ENCODE peak calls at places on chromosomes 4 and X, in nine cellular contexts. One of them, this sample, is unnamed.

GRCh38 chr4:7217039-7217438 is 24.7 kb downstream of the SORCS2 start:
- DNase-seq in AG08396: no peak
- DNase-seq in myocyte: no peak
- DNase-seq in activated naive CD8-positive, alpha-beta T cell treated with anti-CD3 and anti-CD28 coated beads, Interleukin-2, amount 50 U/mL, for 24 hours: no peak
- DNase-seq in effector memory CD4-positive, alpha-beta T cell: no peak
- DNase-seq in brain pericyte: no peak
- DNase-seq in GM23338: no peak
- DNase-seq in neural crest cell: no peak
- DNase-seq in fibroblast of lung: no peak
- DNase-seq in this sample: no peak

GRCh38 chr4:169309326-169309967 is 38.7 kb upstream of the SH3RF1 start:
- DNase-seq in AG08396: no peak
- DNase-seq in myocyte: no peak
- DNase-seq in activated naive CD8-positive, alpha-beta T cell treated with anti-CD3 and anti-CD28 coated beads, Interleukin-2, amount 50 U/mL, for 24 hours: no peak
- DNase-seq in effector memory CD4-positive, alpha-beta T cell: no peak
- DNase-seq in brain pericyte: no peak
- DNase-seq in GM23338: no peak
- DNase-seq in neural crest cell: no peak
- DNase-seq in fibroblast of lung: no peak
- DNase-seq in this sample: no peak

GRCh38 chr4:153233761-153234371 is 29.6 kb downstream of the TRIM2 start:
- DNase-seq in AG08396: peak
- DNase-seq in myocyte: peak
- DNase-seq in activated naive CD8-positive, alpha-beta T cell treated with anti-CD3 and anti-CD28 coated beads, Interleukin-2, amount 50 U/mL, for 24 hours: no peak
- DNase-seq in effector memory CD4-positive, alpha-beta T cell: no peak
- DNase-seq in brain pericyte: no peak
- DNase-seq in GM23338: no peak
- DNase-seq in neural crest cell: no peak
- DNase-seq in fibroblast of lung: peak
- DNase-seq in this sample: peak

GRCh38 chr4:181991374-181991773 is 251.8 kb upstream of the TENM3 start:
- DNase-seq in AG08396: no peak
- DNase-seq in myocyte: no peak
- DNase-seq in activated naive CD8-positive, alpha-beta T cell treated with anti-CD3 and anti-CD28 coated beads, Interleukin-2, amount 50 U/mL, for 24 hours: no peak
- DNase-seq in effector memory CD4-positive, alpha-beta T cell: no peak
- DNase-seq in brain pericyte: no peak
- DNase-seq in GM23338: no peak
- DNase-seq in neural crest cell: no peak
- DNase-seq in fibroblast of lung: no peak
- DNase-seq in this sample: no peak

GRCh38 chr4:100284302-100284701 is 94.0 kb upstream of the DDIT4L start:
- DNase-seq in AG08396: no peak
- DNase-seq in myocyte: peak
- DNase-seq in activated naive CD8-positive, alpha-beta T cell treated with anti-CD3 and anti-CD28 coated beads, Interleukin-2, amount 50 U/mL, for 24 hours: no peak
- DNase-seq in effector memory CD4-positive, alpha-beta T cell: no peak
- DNase-seq in brain pericyte: no peak
- DNase-seq in GM23338: peak
- DNase-seq in neural crest cell: no peak
- DNase-seq in fibroblast of lung: no peak
- DNase-seq in this sample: no peak

GRCh38 chr4:154045086-154045485 is 256.2 kb upstream of the SFRP2 start:
- DNase-seq in AG08396: no peak
- DNase-seq in myocyte: no peak
- DNase-seq in activated naive CD8-positive, alpha-beta T cell treated with anti-CD3 and anti-CD28 coated beads, Interleukin-2, amount 50 U/mL, for 24 hours: no peak
- DNase-seq in effector memory CD4-positive, alpha-beta T cell: no peak
- DNase-seq in brain pericyte: no peak
- DNase-seq in GM23338: no peak
- DNase-seq in neural crest cell: no peak
- DNase-seq in fibroblast of lung: no peak
- DNase-seq in this sample: no peak

GRCh38 chrX:53445977-53446376 is 11.8 kb upstream of the HSD17B10 start:
- DNase-seq in AG08396: no peak
- DNase-seq in myocyte: peak
- DNase-seq in activated naive CD8-positive, alpha-beta T cell treated with anti-CD3 and anti-CD28 coated beads, Interleukin-2, amount 50 U/mL, for 24 hours: peak
- DNase-seq in effector memory CD4-positive, alpha-beta T cell: no peak
- DNase-seq in brain pericyte: no peak
- DNase-seq in GM23338: peak
- DNase-seq in neural crest cell: peak
- DNase-seq in fibroblast of lung: peak
- DNase-seq in this sample: peak

GRCh38 chr4:102623622-102624021 is 122.5 kb downstream of the NFKB1 start:
- DNase-seq in AG08396: peak
- DNase-seq in myocyte: peak
- DNase-seq in activated naive CD8-positive, alpha-beta T cell treated with anti-CD3 and anti-CD28 coated beads, Interleukin-2, amount 50 U/mL, for 24 hours: no peak
- DNase-seq in effector memory CD4-positive, alpha-beta T cell: no peak
- DNase-seq in brain pericyte: peak
- DNase-seq in GM23338: peak
- DNase-seq in neural crest cell: peak
- DNase-seq in fibroblast of lung: peak
- DNase-seq in this sample: no peak

GRCh38 chrX:102832661-102833060 is 104.4 kb upstream of the RAB40AL start:
- DNase-seq in AG08396: peak
- DNase-seq in myocyte: peak
- DNase-seq in activated naive CD8-positive, alpha-beta T cell treated with anti-CD3 and anti-CD28 coated beads, Interleukin-2, amount 50 U/mL, for 24 hours: no peak
- DNase-seq in effector memory CD4-positive, alpha-beta T cell: no peak
- DNase-seq in brain pericyte: no peak
- DNase-seq in GM23338: peak
- DNase-seq in neural crest cell: no peak
- DNase-seq in fibroblast of lung: peak
- DNase-seq in this sample: no peak

GRCh38 chrX:46574337-46574940 is 874 bp downstream of the CHST7 start:
- DNase-seq in AG08396: no peak
- DNase-seq in myocyte: no peak
- DNase-seq in activated naive CD8-positive, alpha-beta T cell treated with anti-CD3 and anti-CD28 coated beads, Interleukin-2, amount 50 U/mL, for 24 hours: peak
- DNase-seq in effector memory CD4-positive, alpha-beta T cell: peak
- DNase-seq in brain pericyte: no peak
- DNase-seq in GM23338: peak
- DNase-seq in neural crest cell: peak
- DNase-seq in fibroblast of lung: no peak
- DNase-seq in this sample: no peak

GRCh38 chrX:68503830-68504229 is 5.0 kb downstream of the YIPF6 start:
- DNase-seq in AG08396: no peak
- DNase-seq in myocyte: no peak
- DNase-seq in activated naive CD8-positive, alpha-beta T cell treated with anti-CD3 and anti-CD28 coated beads, Interleukin-2, amount 50 U/mL, for 24 hours: no peak
- DNase-seq in effector memory CD4-positive, alpha-beta T cell: no peak
- DNase-seq in brain pericyte: no peak
- DNase-seq in GM23338: no peak
- DNase-seq in neural crest cell: no peak
- DNase-seq in fibroblast of lung: no peak
- DNase-seq in this sample: no peak

GRCh38 chr4:10706236-10706635 is 21.7 kb upstream of the CLNK start:
- DNase-seq in AG08396: no peak
- DNase-seq in myocyte: no peak
- DNase-seq in activated naive CD8-positive, alpha-beta T cell treated with anti-CD3 and anti-CD28 coated beads, Interleukin-2, amount 50 U/mL, for 24 hours: no peak
- DNase-seq in effector memory CD4-positive, alpha-beta T cell: no peak
- DNase-seq in brain pericyte: no peak
- DNase-seq in GM23338: no peak
- DNase-seq in neural crest cell: no peak
- DNase-seq in fibroblast of lung: peak
- DNase-seq in this sample: no peak

GRCh38 chr4:42296196-42296595 is 101.1 kb upstream of the SHISA3 start:
- DNase-seq in AG08396: no peak
- DNase-seq in myocyte: no peak
- DNase-seq in activated naive CD8-positive, alpha-beta T cell treated with anti-CD3 and anti-CD28 coated beads, Interleukin-2, amount 50 U/mL, for 24 hours: no peak
- DNase-seq in effector memory CD4-positive, alpha-beta T cell: no peak
- DNase-seq in brain pericyte: no peak
- DNase-seq in GM23338: no peak
- DNase-seq in neural crest cell: no peak
- DNase-seq in fibroblast of lung: no peak
- DNase-seq in this sample: no peak

GRCh38 chr4:183080372-183081115 is 18.5 kb upstream of the WWC2 start:
- DNase-seq in AG08396: no peak
- DNase-seq in myocyte: no peak
- DNase-seq in activated naive CD8-positive, alpha-beta T cell treated with anti-CD3 and anti-CD28 coated beads, Interleukin-2, amount 50 U/mL, for 24 hours: no peak
- DNase-seq in effector memory CD4-positive, alpha-beta T cell: no peak
- DNase-seq in brain pericyte: no peak
- DNase-seq in GM23338: no peak
- DNase-seq in neural crest cell: no peak
- DNase-seq in fibroblast of lung: no peak
- DNase-seq in this sample: no peak

GRCh38 chrX:34734383-34734782 is 77.3 kb upstream of the TMEM47 start:
- DNase-seq in AG08396: peak
- DNase-seq in myocyte: peak
- DNase-seq in activated naive CD8-positive, alpha-beta T cell treated with anti-CD3 and anti-CD28 coated beads, Interleukin-2, amount 50 U/mL, for 24 hours: no peak
- DNase-seq in effector memory CD4-positive, alpha-beta T cell: no peak
- DNase-seq in brain pericyte: no peak
- DNase-seq in GM23338: no peak
- DNase-seq in neural crest cell: no peak
- DNase-seq in fibroblast of lung: peak
- DNase-seq in this sample: no peak

GRCh38 chrX:134396174-134396573 is 63.8 kb upstream of the HPRT1 start:
- DNase-seq in AG08396: peak
- DNase-seq in myocyte: peak
- DNase-seq in activated naive CD8-positive, alpha-beta T cell treated with anti-CD3 and anti-CD28 coated beads, Interleukin-2, amount 50 U/mL, for 24 hours: no peak
- DNase-seq in effector memory CD4-positive, alpha-beta T cell: no peak
- DNase-seq in brain pericyte: no peak
- DNase-seq in GM23338: peak
- DNase-seq in neural crest cell: no peak
- DNase-seq in fibroblast of lung: peak
- DNase-seq in this sample: no peak

GRCh38 chr4:4608214-4608537 is 66.3 kb upstream of the STX18 start:
- DNase-seq in AG08396: no peak
- DNase-seq in myocyte: no peak
- DNase-seq in activated naive CD8-positive, alpha-beta T cell treated with anti-CD3 and anti-CD28 coated beads, Interleukin-2, amount 50 U/mL, for 24 hours: no peak
- DNase-seq in effector memory CD4-positive, alpha-beta T cell: no peak
- DNase-seq in brain pericyte: no peak
- DNase-seq in GM23338: no peak
- DNase-seq in neural crest cell: no peak
- DNase-seq in fibroblast of lung: no peak
- DNase-seq in this sample: no peak

GRCh38 chrX:43333543-43333942 is 322.6 kb upstream of the MAOA start:
- DNase-seq in AG08396: no peak
- DNase-seq in myocyte: no peak
- DNase-seq in activated naive CD8-positive, alpha-beta T cell treated with anti-CD3 and anti-CD28 coated beads, Interleukin-2, amount 50 U/mL, for 24 hours: no peak
- DNase-seq in effector memory CD4-positive, alpha-beta T cell: no peak
- DNase-seq in brain pericyte: no peak
- DNase-seq in GM23338: peak
- DNase-seq in neural crest cell: no peak
- DNase-seq in fibroblast of lung: no peak
- DNase-seq in this sample: no peak

GRCh38 chr4:78937837-78938236 is 1.4 kb downstream of the PAQR3 start:
- DNase-seq in AG08396: no peak
- DNase-seq in myocyte: peak
- DNase-seq in activated naive CD8-positive, alpha-beta T cell treated with anti-CD3 and anti-CD28 coated beads, Interleukin-2, amount 50 U/mL, for 24 hours: no peak
- DNase-seq in effector memory CD4-positive, alpha-beta T cell: no peak
- DNase-seq in brain pericyte: no peak
- DNase-seq in GM23338: no peak
- DNase-seq in neural crest cell: no peak
- DNase-seq in fibroblast of lung: no peak
- DNase-seq in this sample: no peak

GRCh38 chrX:118973389-118974087 is 880 bp upstream of the LONRF3 start:
- DNase-seq in AG08396: no peak
- DNase-seq in myocyte: no peak
- DNase-seq in activated naive CD8-positive, alpha-beta T cell treated with anti-CD3 and anti-CD28 coated beads, Interleukin-2, amount 50 U/mL, for 24 hours: no peak
- DNase-seq in effector memory CD4-positive, alpha-beta T cell: no peak
- DNase-seq in brain pericyte: no peak
- DNase-seq in GM23338: no peak
- DNase-seq in neural crest cell: no peak
- DNase-seq in fibroblast of lung: no peak
- DNase-seq in this sample: peak

GRCh38 chr4:116118216-116118615 is 967.2 kb downstream of the TRAM1L1 start:
- DNase-seq in AG08396: no peak
- DNase-seq in myocyte: peak
- DNase-seq in activated naive CD8-positive, alpha-beta T cell treated with anti-CD3 and anti-CD28 coated beads, Interleukin-2, amount 50 U/mL, for 24 hours: no peak
- DNase-seq in effector memory CD4-positive, alpha-beta T cell: no peak
- DNase-seq in brain pericyte: peak
- DNase-seq in GM23338: no peak
- DNase-seq in neural crest cell: no peak
- DNase-seq in fibroblast of lung: no peak
- DNase-seq in this sample: no peak

GRCh38 chr4:184100297-184100885 is 117.3 kb downstream of the ENPP6 start:
- DNase-seq in AG08396: no peak
- DNase-seq in myocyte: no peak
- DNase-seq in activated naive CD8-positive, alpha-beta T cell treated with anti-CD3 and anti-CD28 coated beads, Interleukin-2, amount 50 U/mL, for 24 hours: no peak
- DNase-seq in effector memory CD4-positive, alpha-beta T cell: no peak
- DNase-seq in brain pericyte: no peak
- DNase-seq in GM23338: peak
- DNase-seq in neural crest cell: peak
- DNase-seq in fibroblast of lung: peak
- DNase-seq in this sample: peak

GRCh38 chr4:142607976-142608375 is 238.1 kb downstream of the INPP4B start:
- DNase-seq in AG08396: no peak
- DNase-seq in myocyte: peak
- DNase-seq in activated naive CD8-positive, alpha-beta T cell treated with anti-CD3 and anti-CD28 coated beads, Interleukin-2, amount 50 U/mL, for 24 hours: no peak
- DNase-seq in effector memory CD4-positive, alpha-beta T cell: no peak
- DNase-seq in brain pericyte: no peak
- DNase-seq in GM23338: no peak
- DNase-seq in neural crest cell: no peak
- DNase-seq in fibroblast of lung: no peak
- DNase-seq in this sample: no peak

GRCh38 chr4:105878668-105879067 is 16.6 kb upstream of the NPNT start:
- DNase-seq in AG08396: no peak
- DNase-seq in myocyte: no peak
- DNase-seq in activated naive CD8-positive, alpha-beta T cell treated with anti-CD3 and anti-CD28 coated beads, Interleukin-2, amount 50 U/mL, for 24 hours: no peak
- DNase-seq in effector memory CD4-positive, alpha-beta T cell: no peak
- DNase-seq in brain pericyte: no peak
- DNase-seq in GM23338: no peak
- DNase-seq in neural crest cell: no peak
- DNase-seq in fibroblast of lung: no peak
- DNase-seq in this sample: no peak

GRCh38 chr4:106595906-106596305 is 227.3 kb upstream of the GIMD1 start:
- DNase-seq in AG08396: no peak
- DNase-seq in myocyte: no peak
- DNase-seq in activated naive CD8-positive, alpha-beta T cell treated with anti-CD3 and anti-CD28 coated beads, Interleukin-2, amount 50 U/mL, for 24 hours: no peak
- DNase-seq in effector memory CD4-positive, alpha-beta T cell: no peak
- DNase-seq in brain pericyte: no peak
- DNase-seq in GM23338: no peak
- DNase-seq in neural crest cell: no peak
- DNase-seq in fibroblast of lung: no peak
- DNase-seq in this sample: no peak

GRCh38 chr4:119627267-119628190 is 1.1 kb downstream of the PDE5A start:
- DNase-seq in AG08396: peak
- DNase-seq in myocyte: peak
- DNase-seq in activated naive CD8-positive, alpha-beta T cell treated with anti-CD3 and anti-CD28 coated beads, Interleukin-2, amount 50 U/mL, for 24 hours: peak
- DNase-seq in effector memory CD4-positive, alpha-beta T cell: no peak
- DNase-seq in brain pericyte: peak
- DNase-seq in GM23338: peak
- DNase-seq in neural crest cell: peak
- DNase-seq in fibroblast of lung: peak
- DNase-seq in this sample: peak

GRCh38 chrX:40207626-40208025 is 109.9 kb upstream of the BCOR start:
- DNase-seq in AG08396: peak
- DNase-seq in myocyte: peak
- DNase-seq in activated naive CD8-positive, alpha-beta T cell treated with anti-CD3 and anti-CD28 coated beads, Interleukin-2, amount 50 U/mL, for 24 hours: peak
- DNase-seq in effector memory CD4-positive, alpha-beta T cell: no peak
- DNase-seq in brain pericyte: no peak
- DNase-seq in GM23338: no peak
- DNase-seq in neural crest cell: no peak
- DNase-seq in fibroblast of lung: no peak
- DNase-seq in this sample: no peak

GRCh38 chr4:8373270-8373972 is 67.1 kb downstream of the ACOX3 start:
- DNase-seq in AG08396: no peak
- DNase-seq in myocyte: no peak
- DNase-seq in activated naive CD8-positive, alpha-beta T cell treated with anti-CD3 and anti-CD28 coated beads, Interleukin-2, amount 50 U/mL, for 24 hours: no peak
- DNase-seq in effector memory CD4-positive, alpha-beta T cell: no peak
- DNase-seq in brain pericyte: no peak
- DNase-seq in GM23338: no peak
- DNase-seq in neural crest cell: no peak
- DNase-seq in fibroblast of lung: no peak
- DNase-seq in this sample: no peak

GRCh38 chrX:148498067-148498466 is 2.4 kb upstream of the AFF2 start:
- DNase-seq in AG08396: no peak
- DNase-seq in myocyte: no peak
- DNase-seq in activated naive CD8-positive, alpha-beta T cell treated with anti-CD3 and anti-CD28 coated beads, Interleukin-2, amount 50 U/mL, for 24 hours: no peak
- DNase-seq in effector memory CD4-positive, alpha-beta T cell: no peak
- DNase-seq in brain pericyte: no peak
- DNase-seq in GM23338: no peak
- DNase-seq in neural crest cell: no peak
- DNase-seq in fibroblast of lung: no peak
- DNase-seq in this sample: no peak

GRCh38 chr4:116952530-116953108 is 132.8 kb downstream of the TRAM1L1 start:
- DNase-seq in AG08396: no peak
- DNase-seq in myocyte: no peak
- DNase-seq in activated naive CD8-positive, alpha-beta T cell treated with anti-CD3 and anti-CD28 coated beads, Interleukin-2, amount 50 U/mL, for 24 hours: no peak
- DNase-seq in effector memory CD4-positive, alpha-beta T cell: no peak
- DNase-seq in brain pericyte: no peak
- DNase-seq in GM23338: no peak
- DNase-seq in neural crest cell: no peak
- DNase-seq in fibroblast of lung: no peak
- DNase-seq in this sample: no peak

GRCh38 chr4:86055898-86056297 is 304.0 kb downstream of the MAPK10 start:
- DNase-seq in AG08396: no peak
- DNase-seq in myocyte: peak
- DNase-seq in activated naive CD8-positive, alpha-beta T cell treated with anti-CD3 and anti-CD28 coated beads, Interleukin-2, amount 50 U/mL, for 24 hours: no peak
- DNase-seq in effector memory CD4-positive, alpha-beta T cell: no peak
- DNase-seq in brain pericyte: no peak
- DNase-seq in GM23338: no peak
- DNase-seq in neural crest cell: no peak
- DNase-seq in fibroblast of lung: no peak
- DNase-seq in this sample: no peak

This sample was measured in mucosa of descending colon.